ENCODE peak calls at places on chromosomes 6 and 20, in nine cellular contexts. Z is RWPE2, B is breast epithelium, L is CD14-positive monocyte, K is mammary epithelial cell, G is esophagus muscularis mucosa, A is GM10248, I is HCT116, H is colonic mucosa. F is an unnamed sample.

GRCh38 chr6:55772730-55773129 is 102.7 kb downstream of the BMP5 start:
- DNase-seq in I (no peak), B (no peak), H (no peak), K (no peak), A (no peak), L (no peak), Z (no peak), G (no peak), F (no peak)

GRCh38 chr20:3698511-3699436 is 13.6 kb downstream of the SIGLEC1 start:
- DNase-seq in H (no peak), G (no peak), B (no peak), I (no peak), Z (no peak), L (no peak), K (no peak), A (no peak), F (no peak)

GRCh38 chr6:61867635-61868034 is 418.4 kb downstream of the KHDRBS2 start:
- DNase-seq in B (no peak), I (no peak), Z (peak), L (no peak), A (no peak), H (no peak), G (no peak), K (no peak), F (no peak)

GRCh38 chr6:49606696-49607390 is 29.8 kb downstream of the RHAG start:
- DNase-seq in Z (no peak), L (no peak), K (peak), I (peak), A (peak), H (peak), G (no peak), B (no peak), F (no peak)

GRCh38 chr20:41151134-41151869 is 14.0 kb downstream of the PLCG1 start:
- DNase-seq in G (no peak), Z (no peak), K (no peak), B (no peak), A (no peak), L (no peak), I (no peak), H (no peak), F (no peak)

GRCh38 chr20:4009305-4009704 is 6.1 kb downstream of the RNF24 start:
- DNase-seq in B (no peak), L (no peak), K (no peak), H (no peak), Z (no peak), A (no peak), G (no peak), I (no peak), F (no peak)

GRCh38 chr6:119308048-119308570 is 41.5 kb downstream of the MAN1A1 start:
- DNase-seq in Z (no peak), H (no peak), G (no peak), I (peak), A (no peak), K (peak), B (no peak), L (no peak), F (no peak)

GRCh38 chr6:35330541-35331119 is 11.7 kb upstream of the PPARD start:
- DNase-seq in G (no peak), H (no peak), L (no peak), A (no peak), Z (no peak), B (no peak), I (no peak), K (no peak), F (no peak)

GRCh38 chr6:17930321-17930993 is 57.0 kb downstream of the KIF13A start:
- DNase-seq in A (no peak), G (peak), I (no peak), H (no peak), B (no peak), Z (no peak), K (no peak), L (no peak), F (no peak)

GRCh38 chr6:131062245-131063027 is 609 bp downstream of the EPB41L2 start:
- DNase-seq in G (no peak), K (no peak), Z (no peak), I (no peak), A (peak), H (peak), L (no peak), B (no peak), F (no peak)

GRCh38 chr6:86856937-86857563 is 80.3 kb upstream of the HTR1E start:
- DNase-seq in B (no peak), Z (no peak), I (peak), G (no peak), L (no peak), H (peak), K (peak), A (peak), F (no peak)

GRCh38 chr6:1930356-1930755 is 315.0 kb downstream of the GMDS start:
- DNase-seq in L (no peak), K (no peak), A (no peak), G (no peak), H (no peak), Z (no peak), B (no peak), I (no peak), F (no peak)

GRCh38 chr6:97133071-97133470 is 149.9 kb downstream of the MMS22L start:
- DNase-seq in K (no peak), L (no peak), B (no peak), Z (no peak), G (no peak), I (no peak), A (no peak), H (no peak), F (no peak)

GRCh38 chr6:128731249-128732165 is 151.4 kb upstream of the LAMA2 start:
- DNase-seq in I (peak), Z (no peak), L (no peak), G (no peak), H (no peak), B (no peak), A (peak), K (peak), F (no peak)

GRCh38 chr6:43944908-43945777 is 175.1 kb downstream of the VEGFA start:
- DNase-seq in L (no peak), Z (no peak), I (no peak), A (no peak), H (no peak), G (no peak), B (no peak), K (no peak), F (no peak)

GRCh38 chr6:170082531-170083187 is 208.2 kb downstream of the DLL1 start:
- DNase-seq in G (no peak), A (no peak), I (no peak), L (peak), B (no peak), K (peak), H (no peak), Z (no peak), F (no peak)

GRCh38 chr6:105449756-105450390 is 47.0 kb upstream of the PREP start:
- DNase-seq in B (no peak), G (peak), I (no peak), K (no peak), A (no peak), L (no peak), H (no peak), Z (no peak), F (no peak)

GRCh38 chr6:159852877-159853276 is 37.9 kb upstream of the MAS1 start:
- DNase-seq in I (no peak), K (no peak), Z (no peak), H (no peak), B (no peak), G (peak), A (no peak), L (no peak), F (no peak)

GRCh38 chr6:80605165-80605989 is 498.9 kb downstream of the BCKDHB start:
- DNase-seq in K (peak), I (peak), H (no peak), A (no peak), B (no peak), G (no peak), Z (no peak), L (no peak), F (no peak)

GRCh38 chr6:81792826-81793225 is 40.3 kb upstream of the TENT5A start:
- DNase-seq in K (no peak), L (no peak), H (no peak), G (no peak), Z (no peak), I (no peak), A (no peak), B (no peak), F (no peak)

GRCh38 chr20:14344746-14345145 is 7.3 kb upstream of the FLRT3 start:
- DNase-seq in I (no peak), A (no peak), L (no peak), Z (no peak), G (no peak), K (no peak), B (no peak), H (no peak), F (no peak)

GRCh38 chr6:86966271-86966670 is 28.9 kb downstream of the HTR1E start:
- DNase-seq in H (no peak), Z (no peak), G (no peak), K (no peak), L (no peak), I (no peak), A (no peak), B (no peak), F (no peak)

GRCh38 chr6:123022980-123023379 is 26.9 kb downstream of the CLVS2 start:
- DNase-seq in H (no peak), B (no peak), I (no peak), K (peak), G (no peak), Z (no peak), L (no peak), A (no peak), F (no peak)

GRCh38 chr6:76230711-76231110 is 158.2 kb upstream of the IMPG1 start:
- DNase-seq in H (no peak), L (no peak), Z (no peak), K (peak), B (no peak), G (no peak), A (no peak), I (peak), F (no peak)
- TF ChIP-seq CTCF in H (no peak), L (no peak), Z (no peak), K (no peak), B (no peak), G (no peak), A (no peak), I (no peak), F (no peak)

GRCh38 chr20:16902657-16903056 is 154.5 kb downstream of the OTOR start:
- DNase-seq in I (no peak), K (no peak), G (no peak), B (no peak), L (no peak), H (no peak), A (no peak), Z (no peak), F (no peak)

GRCh38 chr20:16904751-16905150 is 156.6 kb downstream of the OTOR start:
- DNase-seq in B (no peak), A (no peak), G (no peak), K (no peak), I (no peak), Z (no peak), L (no peak), H (no peak), F (no peak)
- TF ChIP-seq CTCF in B (no peak), A (no peak), G (no peak), K (no peak), I (no peak), Z (no peak), L (no peak), H (no peak), F (no peak)

DNA sequence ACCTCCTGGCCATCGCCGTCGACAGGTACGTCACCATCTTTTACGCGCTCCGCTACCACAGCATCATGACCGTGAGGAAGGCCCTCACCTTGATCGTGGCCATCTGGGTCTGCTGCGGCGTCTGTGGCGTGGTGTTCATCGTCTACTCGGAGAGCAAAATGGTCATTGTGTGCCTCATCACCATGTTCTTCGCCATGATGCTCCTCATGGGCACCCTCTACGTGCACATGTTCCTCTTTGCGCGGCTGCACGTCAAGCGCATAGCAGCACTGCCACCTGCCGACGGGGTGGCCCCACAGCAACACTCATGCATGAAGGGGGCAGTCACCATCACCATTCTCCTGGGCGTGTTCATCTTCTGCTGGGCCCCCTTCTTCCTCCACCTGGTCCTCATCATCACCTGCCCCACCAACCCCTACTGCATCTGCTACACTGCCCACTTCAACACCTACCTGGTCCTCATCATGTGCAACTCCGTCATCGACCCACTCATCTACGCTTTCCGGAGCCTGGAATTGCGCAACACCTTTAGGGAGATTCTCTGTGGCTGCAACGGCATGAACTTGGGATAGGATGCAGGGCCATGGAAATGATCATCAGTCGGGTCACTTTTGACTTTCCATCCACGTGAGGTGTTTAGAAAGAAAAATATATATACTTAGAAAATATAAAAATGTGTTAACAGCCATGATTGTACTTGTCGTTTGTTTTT is 868 bp downstream of the MC3R start:
- DNase-seq in H (peak), I (peak), K (no peak), G (no peak), L (no peak), Z (peak), A (peak), B (no peak), F (no peak)
- TF ChIP-seq CTCF in H (peak), I (peak), K (peak), G (peak), L (peak), Z (peak), A (peak), B (no peak), F (peak)

GRCh38 chr20:25220021-25220730 is 24.7 kb downstream of the ENTPD6 start:
- DNase-seq in B (no peak), I (no peak), K (no peak), L (no peak), Z (no peak), G (no peak), A (no peak), H (no peak), F (no peak)
- TF ChIP-seq CTCF in B (no peak), I (no peak), K (peak), L (no peak), Z (peak), G (peak), A (peak), H (peak), F (peak)

DNA sequence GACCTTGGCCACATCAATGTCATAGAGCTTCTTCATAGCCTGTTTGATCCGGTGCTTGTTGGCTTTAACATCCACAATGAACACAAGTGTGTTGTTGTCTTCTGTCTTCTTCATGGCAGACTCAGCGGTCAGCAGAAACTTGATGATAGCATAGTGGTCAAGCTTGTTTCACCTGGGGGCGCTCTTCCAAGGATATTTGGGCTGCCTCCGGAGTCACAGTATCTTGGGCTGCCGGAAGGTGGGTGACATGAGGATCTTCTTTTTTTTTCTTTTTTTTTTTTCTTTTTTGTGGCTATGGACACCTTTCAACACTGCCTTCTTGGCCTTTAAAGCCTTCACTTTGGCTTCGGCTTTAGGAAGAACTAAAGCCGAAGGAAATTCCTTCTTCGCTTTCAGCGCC is 244.6 kb downstream of the GJA1 start:
- DNase-seq in A (no peak), Z (no peak), H (no peak), G (no peak), B (no peak), K (no peak), I (no peak), L (no peak), F (no peak)
- TF ChIP-seq CTCF in A (no peak), Z (peak), H (no peak), G (no peak), B (no peak), K (no peak), I (peak), L (no peak), F (no peak)

GRCh38 chr6:68652117-68652536 is 17.0 kb downstream of the ADGRB3 start:
- DNase-seq in L (no peak), K (no peak), H (no peak), I (no peak), Z (no peak), G (no peak), A (no peak), B (no peak), F (no peak)
- TF ChIP-seq CTCF in L (no peak), K (no peak), H (no peak), I (no peak), Z (no peak), G (no peak), A (no peak), B (no peak), F (no peak)

GRCh38 chr6:150503586-150504339 is 95.9 kb upstream of the PLEKHG1 start:
- DNase-seq in A (no peak), Z (no peak), H (no peak), G (peak), L (no peak), B (no peak), I (no peak), K (no peak), F (no peak)

GRCh38 chr6:150494236-150494635 is 105.4 kb upstream of the PLEKHG1 start:
- DNase-seq in H (no peak), K (no peak), I (no peak), A (no peak), Z (no peak), L (no peak), G (peak), B (peak), F (no peak)

GRCh38 chr6:150495126-150495525 is 104.6 kb upstream of the PLEKHG1 start:
- DNase-seq in H (no peak), Z (no peak), A (no peak), G (peak), K (no peak), B (no peak), L (no peak), I (no peak), F (no peak)

GRCh38 chr6:150503041-150503440 is 96.6 kb upstream of the PLEKHG1 start:
- DNase-seq in A (no peak), K (no peak), I (no peak), L (no peak), H (no peak), G (no peak), B (no peak), Z (no peak), F (no peak)

DNA sequence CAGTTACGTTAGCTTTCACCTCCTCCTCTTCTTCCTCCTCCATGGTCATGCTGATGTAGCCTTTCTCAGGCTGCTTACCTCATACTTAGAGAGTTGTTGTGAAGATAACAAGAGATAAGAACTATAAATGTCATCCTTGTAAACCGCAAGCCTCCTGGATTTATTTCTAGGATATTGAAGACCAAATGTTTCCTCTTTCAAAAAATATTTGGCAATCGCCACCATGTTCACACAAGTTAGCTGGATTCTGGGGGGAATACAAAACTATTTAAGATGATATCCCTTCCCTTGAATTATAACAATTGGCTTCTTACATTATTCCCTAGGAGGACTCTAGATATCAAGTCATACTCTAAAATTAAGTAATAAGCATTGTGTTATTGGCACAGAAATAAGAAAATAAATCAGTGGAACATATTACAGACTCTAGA is 99.8 kb upstream of the PLEKHG1 start:
- DNase-seq in B (no peak), L (no peak), G (no peak), A (no peak), K (no peak), Z (no peak), I (no peak), H (no peak), F (no peak)
- TF ChIP-seq CTCF in B (no peak), L (no peak), G (no peak), A (no peak), K (no peak), Z (no peak), I (no peak), H (no peak), F (no peak)

GRCh38 chr6:133551436-133551835 is 310.3 kb downstream of the EYA4 start:
- DNase-seq in B (no peak), L (no peak), A (no peak), G (no peak), Z (no peak), H (no peak), K (no peak), I (no peak), F (no peak)
- TF ChIP-seq CTCF in B (no peak), L (no peak), A (no peak), G (no peak), Z (no peak), H (no peak), K (no peak), I (no peak), F (peak)

DNA sequence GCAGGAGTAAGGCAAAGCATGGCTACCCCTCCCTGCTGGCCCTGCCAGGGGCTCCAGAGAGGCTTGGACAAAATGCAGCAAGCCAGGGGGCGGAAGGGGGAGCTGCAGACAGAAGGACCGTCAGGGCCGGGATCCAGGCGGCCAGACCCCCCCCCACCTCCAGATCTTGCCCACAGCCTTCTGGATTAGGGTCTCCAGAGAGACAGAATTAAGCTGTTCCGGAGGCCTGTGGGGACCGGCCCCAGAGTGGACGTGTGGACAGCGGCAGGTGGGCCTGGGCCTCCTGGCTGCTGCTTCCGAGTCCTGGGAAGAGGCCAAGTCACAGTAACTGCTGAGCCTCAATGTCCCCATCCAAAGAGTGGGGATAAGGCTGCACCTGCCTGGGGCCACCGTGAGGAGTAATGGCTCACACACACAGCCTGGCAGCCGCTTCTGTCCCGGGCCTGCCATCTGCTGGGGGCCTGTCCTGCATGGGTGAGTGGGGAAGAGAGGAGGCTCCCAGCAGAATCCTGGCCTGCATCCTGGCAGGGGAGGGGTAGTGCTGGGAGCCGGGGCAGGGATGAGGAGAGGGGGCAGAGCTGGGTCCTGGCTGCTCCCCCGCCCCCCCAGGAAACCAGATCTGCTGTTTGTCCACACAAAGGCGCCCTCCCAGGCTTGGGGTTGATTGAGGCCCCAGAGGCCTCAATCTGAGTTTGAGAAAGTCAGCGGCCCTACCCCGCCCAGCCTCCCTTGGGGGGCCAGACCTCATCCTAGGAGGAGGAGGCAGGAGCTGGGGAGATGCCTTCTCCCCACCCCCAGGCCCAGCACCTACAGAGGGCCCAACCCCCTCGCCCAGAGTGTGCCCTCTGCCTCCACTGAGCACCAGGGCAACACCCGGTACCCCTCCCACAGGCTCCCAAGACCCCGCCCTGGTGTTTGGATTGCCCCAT is 3.9 kb downstream of the LAMA5 start:
- DNase-seq in A (no peak), G (no peak), L (no peak), K (no peak), Z (peak), B (no peak), I (no peak), H (no peak), F (no peak)
- TF ChIP-seq CTCF in A (peak), G (peak), L (no peak), K (peak), Z (peak), B (no peak), I (no peak), H (no peak), F (peak)